ENCODE peak calls at places on chromosomes 2 and 18, in four cellular contexts. H is Peyer's patch, O is lung, I is fibroblast of mammary gland. L is an unnamed sample.

GRCh38 chr2:210477496-210477895 is 937 bp upstream of the LANCL1 start:
- DNase-seq in H (no peak), O (no peak), I (peak; percentile 81), L (no peak)

GRCh38 chr2:63983986-63984605 is 35.1 kb downstream of the VPS54 start:
- DNase-seq in H (no peak), O (no peak), I (no peak), L (no peak)

GRCh38 chr2:46446871-46447568 is 32.3 kb upstream of the TMEM247 start:
- DNase-seq in H (no peak), O (no peak), I (peak; percentile 32), L (no peak)

GRCh38 chr2:33478968-33479691 is 2.7 kb downstream of the RASGRP3 start:
- DNase-seq in H (no peak), O (no peak), I (no peak), L (no peak)

GRCh38 chr2:235149736-235150135 is 197.9 kb downstream of the SH3BP4 start:
- DNase-seq in H (no peak), O (no peak), I (no peak), L (no peak)

GRCh38 chr2:210086292-210086691 is 83.9 kb downstream of the RPE start:
- DNase-seq in H (no peak), O (no peak), I (peak; percentile 47), L (no peak)

GRCh38 chr2:240294514-240294913 is 140.9 kb upstream of the GPC1 start:
- DNase-seq in H (no peak), O (no peak), I (no peak), L (no peak)

GRCh38 chr2:143125647-143126046 is 3.6 kb upstream of the ARHGAP15 start:
- DNase-seq in H (no peak), O (no peak), I (peak; percentile 7), L (no peak)

GRCh38 chr2:105868060-105868459 is 123.3 kb downstream of the NCK2 start:
- DNase-seq in H (no peak), O (no peak), I (peak; percentile 46), L (no peak)

GRCh38 chr18:29874519-29875098 is 1167.9 kb downstream of the DSC3 start:
- DNase-seq in H (no peak), O (no peak), I (peak; percentile 43), L (no peak)

GRCh38 chr2:96142217-96143113 is 2.8 kb downstream of the DUSP2 start:
- DNase-seq in H (peak; percentile 50), O (no peak), I (no peak), L (no peak)

GRCh38 chr2:23589220-23589647 is 204.3 kb downstream of the KLHL29 start:
- DNase-seq in H (peak; percentile 13), O (no peak), I (no peak), L (no peak)

GRCh38 chr2:74457549-74458131 is 598 bp upstream of the WBP1 start:
- DNase-seq in H (peak; percentile 88), O (peak; percentile 59), I (no peak), L (peak; percentile 81)

GRCh38 chr2:45102141-45102540 is 92.9 kb upstream of the SIX2 start:
- DNase-seq in H (no peak), O (no peak), I (no peak), L (no peak)

GRCh38 chr18:49368876-49369440 is 91.5 kb downstream of the DYM start:
- DNase-seq in H (no peak), O (no peak), I (no peak), L (no peak)

GRCh38 chr2:115574667-115575066 is 1132.2 kb downstream of the DPP10 start:
- DNase-seq in H (no peak), O (no peak), I (no peak), L (no peak)

GRCh38 chr2:102268529-102269524 is 42.5 kb upstream of the IL1RL1 start:
- DNase-seq in H (no peak), O (no peak), I (peak; percentile 77), L (no peak)

GRCh38 chr2:29310665-29311348 is 195.6 kb downstream of the CLIP4 start:
- DNase-seq in H (no peak), O (no peak), I (no peak), L (no peak)

GRCh38 chr2:204673877-204674276 is 128.6 kb downstream of the PARD3B start:
- DNase-seq in H (no peak), O (no peak), I (peak; percentile 19), L (no peak)

GRCh38 chr2:85599468-85600234 is 2.8 kb downstream of the TMEM150A start:
- DNase-seq in H (no peak), O (no peak), I (no peak), L (no peak)

GRCh38 chr2:12131975-12132374 is 385.5 kb downstream of the LPIN1 start:
- DNase-seq in H (no peak), O (no peak), I (peak; percentile 44), L (no peak)

GRCh38 chr18:12906773-12907172 is 22.7 kb upstream of the PTPN2 start:
- DNase-seq in H (no peak), O (no peak), I (no peak), L (no peak)
- TF ChIP-seq CTCF in H (no peak), O (no peak), I (no peak), L (no peak)

DNA sequence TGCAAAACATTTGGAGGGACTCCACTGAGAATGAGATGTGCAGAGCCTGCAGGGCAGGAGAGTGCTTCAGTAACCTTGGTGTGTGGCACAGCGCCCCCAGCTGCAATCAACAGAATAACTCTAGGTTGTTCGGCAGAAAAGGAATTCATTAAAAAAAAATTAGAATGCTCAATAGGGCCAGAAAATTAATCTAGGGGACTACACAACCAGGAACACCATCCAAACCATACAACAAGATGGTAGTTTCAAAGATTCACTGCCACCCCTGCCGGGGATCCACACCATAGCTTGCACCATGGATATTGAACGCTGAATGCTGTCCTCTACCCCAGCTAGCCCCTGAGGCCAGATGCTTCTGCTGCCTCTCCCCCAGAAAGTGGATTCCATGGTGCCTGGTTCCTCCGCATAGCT is 50.1 kb downstream of the THUMPD2 start:
- DNase-seq in H (no peak), O (no peak), I (peak; percentile 38), L (no peak)
- TF ChIP-seq CTCF in H (peak; percentile 49), O (peak; percentile 2), I (peak; percentile 82), L (peak; percentile 47)

GRCh38 chr2:241616168-241617125 is 20.5 kb downstream of the THAP4 start:
- DNase-seq in H (no peak), O (no peak), I (no peak), L (no peak)
- TF ChIP-seq CTCF in H (no peak), O (no peak), I (no peak), L (no peak)

GRCh38 chr2:88897718-88898117 is 206.2 kb downstream of the RPIA start:
- DNase-seq in H (no peak), O (no peak), I (no peak), L (no peak)
- TF ChIP-seq CTCF in H (no peak), O (no peak), I (no peak), L (no peak)

GRCh38 chr18:9710037-9710436 is 1.9 kb downstream of the RAB31 start:
- DNase-seq in H (no peak), O (no peak), I (no peak), L (no peak)

GRCh38 chr18:9706081-9706935 is 1.8 kb upstream of the RAB31 start:
- DNase-seq in H (no peak), O (no peak), I (no peak), L (no peak)

GRCh38 chr18:9707381-9708056 is 582 bp upstream of the RAB31 start:
- DNase-seq in H (no peak), O (no peak), I (no peak), L (no peak)

GRCh38 chr18:9708882-9709877 is 1.1 kb downstream of the RAB31 start:
- DNase-seq in H (no peak), O (no peak), I (no peak), L (no peak)

GRCh38 chr18:9708057-9708881 is at the start of gene RAB31:
- DNase-seq in H (peak; percentile 69), O (peak; percentile 76), I (peak; percentile 66), L (peak; percentile 47)
- TF ChIP-seq CTCF in H (no peak), O (no peak), I (no peak), L (no peak)

DNA sequence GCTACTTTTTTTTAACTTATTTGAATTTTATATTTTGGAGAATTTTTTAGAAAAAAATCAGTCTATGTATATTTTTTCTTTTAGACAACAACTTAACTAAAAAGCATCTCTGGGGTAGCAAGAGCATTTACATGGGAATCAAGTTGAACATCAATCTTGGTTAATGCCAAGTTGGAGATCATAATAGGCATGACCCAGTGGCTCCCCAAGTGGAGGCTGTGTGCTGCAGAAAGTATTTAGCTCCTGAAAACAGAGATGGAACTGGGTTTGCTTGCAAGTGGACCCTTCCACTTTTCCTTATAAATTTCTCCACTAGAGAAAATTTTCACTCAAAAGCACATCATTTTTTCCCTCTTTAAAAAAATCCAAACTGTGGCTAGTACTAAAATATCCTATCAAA is 23.9 kb upstream of the CAVIN2 start:
- DNase-seq in H (no peak), O (no peak), I (no peak), L (no peak)
- TF ChIP-seq CTCF in H (peak; percentile 16), O (no peak), I (peak; percentile 41), L (no peak)

GRCh38 chr2:236166781-236167296 is 1.3 kb downstream of the GBX2 start:
- DNase-seq in H (peak; percentile 47), O (no peak), I (no peak), L (no peak)

GRCh38 chr2:236168110-236169067 is at the start of gene GBX2:
- DNase-seq in H (peak; percentile 72), O (no peak), I (peak; percentile 40), L (no peak)

GRCh38 chr2:236169151-236169721 is 1.1 kb upstream of the GBX2 start:
- DNase-seq in H (no peak), O (no peak), I (no peak), L (no peak)

GRCh38 chr2:236166157-236166780 is 1.9 kb downstream of the GBX2 start:
- DNase-seq in H (no peak), O (no peak), I (no peak), L (no peak)

GRCh38 chr2:236167297-236168109 is 683 bp downstream of the GBX2 start:
- DNase-seq in H (no peak), O (no peak), I (peak; percentile 45), L (no peak)
- TF ChIP-seq CTCF in H (peak; percentile 9), O (no peak), I (no peak), L (no peak)

GRCh38 chr2:73262108-73262651 is 22.1 kb downstream of the FBXO41 start:
- DNase-seq in H (no peak), O (no peak), I (no peak), L (no peak)

GRCh38 chr2:73259704-73260337 is 24.5 kb downstream of the FBXO41 start:
- DNase-seq in H (no peak), O (no peak), I (no peak), L (no peak)

GRCh38 chr2:73259276-73259675 is 25.0 kb downstream of the FBXO41 start:
- DNase-seq in H (no peak), O (no peak), I (no peak), L (no peak)

GRCh38 chr2:73258913-73259215 is 24.8 kb downstream of the CCT7 start:
- DNase-seq in H (no peak), O (no peak), I (no peak), L (no peak)

DNA sequence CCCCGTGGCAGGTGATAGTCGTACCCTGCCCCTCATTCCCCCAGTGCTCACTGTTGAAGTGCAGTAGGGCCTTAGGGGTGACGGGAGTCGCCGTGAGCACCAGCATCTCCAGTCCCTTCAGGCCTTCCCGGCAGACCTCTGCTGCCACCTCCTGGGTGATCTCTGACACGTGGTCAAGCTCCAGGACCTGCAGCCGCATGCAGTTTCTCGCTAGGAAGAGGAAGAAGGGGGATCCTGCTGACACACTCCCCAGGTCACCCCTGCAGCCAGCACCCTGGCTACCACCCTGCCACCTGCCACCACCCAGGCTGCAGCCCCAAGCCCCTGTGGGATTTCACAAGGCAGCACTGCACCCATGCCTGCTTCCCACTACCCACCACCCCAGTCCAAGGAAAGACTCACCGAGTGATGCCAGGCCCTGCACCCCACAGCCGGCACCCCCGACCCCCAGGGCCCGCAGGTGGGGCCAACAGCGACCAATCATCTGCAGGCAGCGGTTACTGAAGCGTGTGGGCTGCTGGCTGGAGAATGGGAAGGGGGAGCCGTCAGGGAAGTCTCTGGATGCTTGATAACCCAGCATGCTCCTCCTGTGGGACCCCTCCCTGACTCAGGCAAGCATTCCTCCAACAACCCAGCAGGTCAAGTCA is 23.8 kb downstream of the FBXO41 start:
- DNase-seq in H (no peak), O (peak; percentile 60), I (peak; percentile 49), L (no peak)
- TF ChIP-seq CTCF in H (peak; percentile 11), O (no peak), I (peak; percentile 53), L (no peak)